ENCODE peak calls at places on chromosomes 16 and 17, in seven cellular contexts. D, F, C, W, B, G and P are unnamed samples.

GRCh38 chr17:13537211-13537610 is 64.5 kb downstream of the HS3ST3A1 start:
- DNase-seq in D (no peak), F (no peak), C (no peak), W (no peak), B (no peak), G (no peak), P (no peak)

GRCh38 chr17:72677108-72677507 is 415.4 kb downstream of the SLC39A11 start:
- DNase-seq in D (no peak), F (no peak), C (no peak), W (no peak), B (no peak), G (no peak), P (no peak)

GRCh38 chr17:76051071-76051467 is 21.2 kb downstream of the SRP68 start:
- DNase-seq in D (no peak), F (no peak), C (no peak), W (no peak), B (no peak), G (no peak), P (no peak)

GRCh38 chr17:31320231-31320630 is 1.2 kb downstream of the EVI2A start:
- DNase-seq in D (no peak), F (no peak), C (no peak), W (no peak), B (no peak), G (no peak), P (no peak)

GRCh38 chr16:89658221-89658879 is 714 bp downstream of the SPATA33 start:
- DNase-seq in D (no peak), F (no peak), C (no peak), W (no peak), B (peak), G (no peak), P (no peak)

GRCh38 chr17:41928693-41929251 is 1.6 kb upstream of the ODAD4 start:
- DNase-seq in D (no peak), F (no peak), C (no peak), W (no peak), B (no peak), G (no peak), P (no peak)

GRCh38 chr16:15946257-15947044 is 3.0 kb upstream of the ABCC1 start:
- DNase-seq in D (no peak), F (no peak), C (no peak), W (no peak), B (no peak), G (no peak), P (no peak)

GRCh38 chr17:69175812-69176517 is 34.3 kb upstream of the ABCA6 start:
- DNase-seq in D (peak), F (no peak), C (no peak), W (no peak), B (no peak), G (no peak), P (no peak)

GRCh38 chr17:78132086-78132676 is 1.6 kb downstream of the TMC8 start:
- DNase-seq in D (no peak), F (peak), C (peak), W (peak), B (no peak), G (no peak), P (no peak)

GRCh38 chr17:5468075-5468473 is 708 bp downstream of the DHX33 start:
- DNase-seq in D (no peak), F (no peak), C (no peak), W (peak), B (no peak), G (no peak), P (no peak)
- TF ChIP-seq CTCF in D (no peak), F (no peak), C (no peak), W (no peak), B (no peak), G (no peak), P (no peak)

DNA sequence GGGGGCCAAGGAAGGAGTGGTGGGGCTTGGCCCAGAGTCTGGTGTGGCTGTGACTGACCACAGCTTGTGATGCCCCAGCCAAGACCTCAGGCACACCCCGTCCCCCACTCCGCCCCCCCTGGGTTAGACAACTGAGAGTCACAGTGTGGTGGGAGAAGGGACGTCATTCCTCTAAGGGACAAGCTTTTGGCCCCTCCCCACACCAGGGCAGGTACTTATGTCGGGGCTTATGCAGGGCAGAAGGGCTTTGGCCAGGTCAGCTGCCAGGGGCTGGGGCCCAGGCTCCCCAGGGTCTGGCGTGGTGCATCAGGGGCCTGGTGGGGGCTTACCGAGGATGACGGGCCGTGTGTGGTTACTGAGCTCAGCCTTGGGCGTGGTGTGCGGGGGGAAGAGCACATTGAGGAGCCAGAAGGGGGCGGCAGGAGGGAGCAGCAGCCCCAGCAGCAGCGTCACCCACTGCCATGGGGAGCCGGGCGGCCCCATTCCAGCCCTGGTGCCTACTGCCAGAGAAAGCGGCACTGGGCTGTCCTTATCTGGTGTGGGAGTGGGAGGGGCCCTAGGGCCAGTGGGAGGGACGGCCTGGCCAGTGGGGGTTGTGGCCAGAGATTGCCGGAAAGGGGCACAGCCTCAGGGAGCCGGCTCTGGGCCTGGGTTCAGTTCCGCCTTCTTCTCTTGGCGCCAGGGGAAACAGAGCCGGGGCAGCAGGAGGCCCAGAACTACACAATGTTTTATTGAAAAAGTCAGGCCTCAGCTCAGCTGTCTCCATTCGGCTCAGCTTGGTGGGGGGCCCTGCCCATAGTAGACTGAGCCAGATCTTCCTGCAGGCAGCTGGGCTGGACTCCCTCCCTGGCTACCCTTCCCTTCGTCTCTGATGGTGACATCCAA is at the start of gene LCAT:
- DNase-seq in D (no peak), F (no peak), C (no peak), W (no peak), B (no peak), G (no peak), P (no peak)
- TF ChIP-seq CTCF in D (no peak), F (no peak), C (no peak), W (peak), B (no peak), G (no peak), P (no peak)

DNA sequence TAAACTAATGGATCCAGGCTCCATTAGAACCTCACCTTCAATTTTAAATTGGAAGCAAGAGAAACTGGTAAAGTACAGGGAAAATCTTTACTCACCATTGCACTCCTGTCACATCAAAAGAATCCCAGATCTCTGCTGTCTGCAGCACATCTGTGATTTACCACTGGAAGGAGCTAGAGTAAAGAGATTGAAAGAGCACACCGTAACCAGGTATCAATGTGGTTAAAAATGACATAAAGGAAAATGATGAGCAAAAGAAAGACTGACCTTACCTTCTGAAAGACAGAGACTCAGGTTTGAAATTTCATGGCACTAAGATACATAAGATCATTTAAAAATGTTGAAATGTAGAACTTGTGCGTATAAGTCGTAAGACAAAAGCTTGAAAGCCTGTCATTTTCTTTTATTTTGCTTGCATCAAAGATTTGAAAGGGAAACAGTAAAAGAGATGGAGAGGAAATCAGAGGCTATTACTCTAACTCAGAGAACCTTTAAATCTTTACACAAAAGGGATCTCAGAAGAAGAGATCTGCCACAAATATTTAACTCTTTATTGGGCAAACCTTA is 678.2 kb upstream of the GOT2 start:
- DNase-seq in D (no peak), F (no peak), C (no peak), W (peak), B (no peak), G (no peak), P (no peak)
- TF ChIP-seq CTCF in D (no peak), F (peak), C (peak), W (peak), B (no peak), G (no peak), P (peak)

DNA sequence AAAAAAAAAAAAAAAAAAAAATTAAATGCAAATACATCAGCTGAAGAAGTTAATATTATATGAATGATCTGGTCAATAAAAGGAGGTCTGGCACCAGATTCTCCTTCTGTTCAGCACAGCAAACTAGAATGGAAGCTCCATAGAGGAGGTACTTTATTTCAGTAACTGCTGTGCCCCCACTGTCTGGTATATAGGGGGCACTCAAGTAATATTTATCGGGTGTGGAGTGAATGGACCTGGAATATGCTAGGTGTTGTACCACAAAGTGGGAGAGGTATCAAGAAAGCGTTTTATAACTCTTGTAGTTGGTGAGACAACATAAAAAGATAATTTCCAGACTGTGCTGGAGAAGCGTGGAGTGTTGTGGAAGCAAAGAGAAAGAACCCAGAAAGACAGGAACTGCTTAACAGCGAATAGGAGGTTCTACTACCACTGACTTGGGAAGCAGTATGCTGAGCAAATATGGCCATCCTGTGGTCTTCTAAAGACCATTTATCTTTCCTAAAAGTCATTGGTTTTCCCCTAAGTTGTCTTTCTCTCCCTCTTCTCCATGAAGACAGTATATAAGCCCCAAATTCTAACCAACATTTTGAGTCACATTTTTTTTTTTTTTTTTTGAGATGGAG is 12.2 kb upstream of the PRKCA start:
- DNase-seq in D (no peak), F (no peak), C (no peak), W (peak), B (peak), G (no peak), P (no peak)
- TF ChIP-seq CTCF in D (no peak), F (peak), C (peak), W (peak), B (peak), G (no peak), P (peak)

GRCh38 chr16:717651-718245 is 2.8 kb downstream of the METRN start:
- DNase-seq in D (no peak), F (no peak), C (no peak), W (no peak), B (no peak), G (no peak), P (no peak)
- TF ChIP-seq CTCF in D (no peak), F (no peak), C (no peak), W (no peak), B (no peak), G (no peak), P (no peak)

GRCh38 chr16:85548375-85548774 is 64.7 kb upstream of the GSE1 start:
- DNase-seq in D (no peak), F (no peak), C (no peak), W (no peak), B (no peak), G (no peak), P (no peak)

GRCh38 chr16:85544668-85545067 is 68.5 kb upstream of the GSE1 start:
- DNase-seq in D (no peak), F (no peak), C (no peak), W (no peak), B (peak), G (no peak), P (no peak)

GRCh38 chr16:85545227-85545818 is 67.8 kb upstream of the GSE1 start:
- DNase-seq in D (no peak), F (no peak), C (no peak), W (no peak), B (no peak), G (no peak), P (no peak)

GRCh38 chr16:85543998-85544397 is 69.1 kb upstream of the GSE1 start:
- DNase-seq in D (no peak), F (no peak), C (no peak), W (no peak), B (no peak), G (no peak), P (no peak)

GRCh38 chr16:85546585-85547447 is 66.3 kb upstream of the GSE1 start:
- DNase-seq in D (no peak), F (no peak), C (no peak), W (no peak), B (no peak), G (no peak), P (no peak)
- TF ChIP-seq CTCF in D (no peak), F (peak), C (peak), W (peak), B (peak), G (no peak), P (peak)

GRCh38 chr17:15456972-15457722 is 10.3 kb downstream of the CDRT4 start:
- DNase-seq in D (no peak), F (no peak), C (no peak), W (no peak), B (no peak), G (no peak), P (no peak)
- TF ChIP-seq CTCF in D (no peak), F (no peak), C (peak), W (no peak), B (no peak), G (peak), P (peak)

DNA sequence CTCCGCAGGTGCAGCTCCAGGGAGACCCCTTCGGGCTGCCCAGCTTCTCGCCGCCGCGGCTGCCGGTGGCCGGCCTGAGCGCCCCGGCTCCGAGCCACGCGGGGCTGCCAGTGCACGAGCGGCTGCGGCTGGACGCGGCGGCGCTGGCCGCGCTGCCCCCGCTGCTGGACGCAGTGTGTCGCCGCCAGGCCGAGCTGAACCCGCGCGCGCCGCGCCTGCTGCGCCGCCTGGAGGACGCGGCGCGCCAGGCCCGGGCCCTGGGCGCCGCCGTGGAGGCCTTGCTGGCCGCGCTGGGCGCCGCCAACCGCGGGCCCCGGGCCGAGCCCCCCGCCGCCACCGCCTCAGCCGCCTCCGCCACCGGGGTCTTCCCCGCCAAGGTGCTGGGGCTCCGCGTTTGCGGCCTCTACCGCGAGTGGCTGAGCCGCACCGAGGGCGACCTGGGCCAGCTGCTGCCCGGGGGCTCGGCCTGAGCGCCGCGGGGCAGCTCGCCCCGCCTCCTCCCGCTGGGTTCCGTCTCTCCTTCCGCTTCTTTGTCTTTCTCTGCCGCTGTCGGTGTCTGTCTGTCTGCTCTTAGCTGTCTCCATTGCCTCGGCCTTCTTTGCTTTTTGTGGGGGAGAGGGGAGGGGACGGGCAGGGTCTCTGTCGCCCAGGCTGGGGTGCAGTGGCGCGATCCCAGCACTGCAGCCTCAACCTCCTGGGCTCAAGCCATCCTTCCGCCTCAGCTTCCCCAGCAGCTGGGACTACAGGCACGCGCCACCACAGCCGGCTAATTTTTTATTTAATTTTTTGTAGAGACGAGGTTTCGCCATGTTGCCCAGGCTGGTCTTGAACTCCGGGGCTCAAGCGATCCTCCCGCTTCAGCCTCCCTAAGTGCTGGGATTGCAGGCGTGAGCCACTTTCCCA is 5.9 kb downstream of the CTF1 start:
- DNase-seq in D (no peak), F (peak), C (peak), W (peak), B (peak), G (no peak), P (peak)
- TF ChIP-seq CTCF in D (peak), F (peak), C (no peak), W (peak), B (no peak), G (peak), P (peak)

GRCh38 chr17:20226814-20227482 is 217.8 kb downstream of the SPECC1 start:
- DNase-seq in D (peak), F (peak), C (peak), W (peak), B (peak), G (peak), P (peak)

GRCh38 chr17:20224379-20224778 is 215.2 kb downstream of the SPECC1 start:
- DNase-seq in D (no peak), F (no peak), C (no peak), W (no peak), B (no peak), G (no peak), P (no peak)

GRCh38 chr17:20223808-20224328 is 214.7 kb downstream of the SPECC1 start:
- DNase-seq in D (no peak), F (no peak), C (no peak), W (no peak), B (no peak), G (no peak), P (no peak)

GRCh38 chr17:20228410-20228809 is 219.3 kb downstream of the SPECC1 start:
- DNase-seq in D (no peak), F (no peak), C (no peak), W (no peak), B (no peak), G (no peak), P (no peak)

DNA sequence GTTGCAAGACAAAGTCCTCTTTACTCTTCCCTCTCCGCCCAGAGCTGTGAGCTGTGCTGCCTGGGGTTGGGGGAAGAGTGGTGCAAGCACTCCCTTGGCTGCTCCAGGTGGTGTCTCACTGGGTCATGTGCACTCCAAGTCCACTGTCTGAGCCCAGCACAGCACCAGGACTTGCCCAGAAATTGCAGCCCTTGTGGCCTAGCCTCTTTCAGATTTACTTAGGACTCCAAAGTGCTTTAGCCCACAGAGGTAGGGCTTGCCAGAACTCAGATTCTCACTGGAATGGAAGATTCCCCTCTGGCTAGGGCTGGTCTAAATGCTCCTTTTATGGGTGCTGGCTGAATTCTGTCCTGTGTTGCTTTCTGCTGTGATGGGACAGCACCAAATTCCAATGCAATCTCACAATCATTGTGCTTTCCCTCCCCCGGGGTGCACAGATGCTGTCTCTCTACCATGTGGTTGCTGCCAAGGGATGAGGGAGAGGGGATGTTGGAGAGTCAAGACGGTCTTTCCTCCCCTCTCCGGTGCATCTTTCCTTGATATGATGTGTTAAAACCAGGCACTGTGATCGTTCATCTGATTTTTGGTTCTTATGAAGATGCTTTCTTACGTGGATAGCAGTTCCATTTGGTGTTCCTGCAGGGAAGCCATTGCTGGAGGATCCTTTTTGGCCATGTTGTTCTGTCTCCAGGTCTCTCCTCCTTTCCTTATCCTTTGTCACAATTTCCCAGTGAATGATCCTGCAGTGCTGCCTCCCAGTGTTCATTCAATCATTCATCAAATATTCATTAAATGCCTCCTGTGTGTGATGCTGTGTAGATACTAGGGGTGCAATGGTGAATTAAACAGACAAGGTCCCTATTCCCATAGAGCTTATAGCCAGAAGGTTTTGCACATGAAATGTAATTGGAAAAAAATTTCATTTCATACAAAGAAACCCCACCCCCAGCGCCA is 216.3 kb downstream of the SPECC1 start:
- DNase-seq in D (no peak), F (no peak), C (no peak), W (peak), B (no peak), G (no peak), P (no peak)
- TF ChIP-seq CTCF in D (no peak), F (no peak), C (no peak), W (peak), B (no peak), G (no peak), P (no peak)